ENCODE peak calls at places on chromosomes 3 and 15, in seven cellular contexts. L is Right ventricle myocardium inferior; Q is memory B cell; B is activated CD4-positive, alpha-beta T cell treated with anti-CD3 and anti-CD28 coated beads for 24 hours; V is uterus; I is NCI-H2171; P is activated naive CD4-positive, alpha-beta T cell. N is an unnamed sample.

GRCh38 chr15:51708013-51708412 is 26.7 kb downstream of the SCG3 start:
- DNase-seq in L (no peak), Q (no peak), B (no peak), V (peak; percentile 73), I (peak; percentile 29), P (no peak), N (no peak)

GRCh38 chr3:125585595-125586223 is 9.6 kb downstream of the OSBPL11 start:
- DNase-seq in L (no peak), Q (peak; percentile 26), B (peak; percentile 33), V (peak; percentile 52), I (peak; percentile 27), P (no peak), N (peak; percentile 76)

GRCh38 chr3:193837347-193837827 is 244.4 kb downstream of the OPA1 start:
- DNase-seq in L (no peak), Q (no peak), B (no peak), V (no peak), I (no peak), P (no peak), N (no peak)

GRCh38 chr3:178271740-178272387 is 264.4 kb upstream of the KCNMB2 start:
- DNase-seq in L (no peak), Q (no peak), B (no peak), V (no peak), I (no peak), P (no peak), N (no peak)

GRCh38 chr3:192570757-192571156 is 156.6 kb downstream of the FGF12 start:
- DNase-seq in L (no peak), Q (no peak), B (no peak), V (no peak), I (no peak), P (no peak), N (no peak)

GRCh38 chr3:161957467-161957866 is 460.9 kb downstream of the OTOL1 start:
- DNase-seq in L (no peak), Q (no peak), B (no peak), V (no peak), I (no peak), P (no peak), N (no peak)

GRCh38 chr3:138412821-138413531 is 21.4 kb upstream of the ESYT3 start:
- DNase-seq in L (no peak), Q (no peak), B (no peak), V (no peak), I (no peak), P (no peak), N (no peak)

GRCh38 chr15:61008915-61009314 is 220.2 kb downstream of the RORA start:
- DNase-seq in L (no peak), Q (no peak), B (no peak), V (no peak), I (no peak), P (no peak), N (no peak)

GRCh38 chr15:39699531-39700110 is 83.0 kb downstream of the FSIP1 start:
- DNase-seq in L (no peak), Q (no peak), B (no peak), V (no peak), I (no peak), P (no peak), N (no peak)

GRCh38 chr3:25856902-25857518 is 67.1 kb downstream of the OXSM start:
- DNase-seq in L (no peak), Q (no peak), B (no peak), V (no peak), I (no peak), P (no peak), N (no peak)

GRCh38 chr15:100926258-100926657 is 7.1 kb downstream of the LRRK1 start:
- DNase-seq in L (no peak), Q (no peak), B (no peak), V (no peak), I (no peak), P (no peak), N (no peak)

GRCh38 chr3:107184375-107184774 is 192.9 kb upstream of the CCDC54 start:
- DNase-seq in L (no peak), Q (no peak), B (no peak), V (no peak), I (no peak), P (no peak), N (no peak)

GRCh38 chr15:76236350-76236749 is 74.9 kb downstream of the ETFA start:
- DNase-seq in L (no peak), Q (no peak), B (no peak), V (no peak), I (no peak), P (no peak), N (no peak)

GRCh38 chr3:183213941-183214612 is 39.0 kb upstream of the B3GNT5 start:
- DNase-seq in L (no peak), Q (no peak), B (no peak), V (no peak), I (peak; percentile 32), P (no peak), N (no peak)

GRCh38 chr15:67937153-67937761 is 97.4 kb upstream of the RNU6-1 start:
- DNase-seq in L (no peak), Q (no peak), B (no peak), V (no peak), I (no peak), P (no peak), N (no peak)

GRCh38 chr3:45272828-45273470 is 46.9 kb upstream of the TMEM158 start:
- DNase-seq in L (no peak), Q (no peak), B (no peak), V (no peak), I (peak; percentile 3), P (no peak), N (no peak)

GRCh38 chr15:101504866-101505609 is 15.5 kb upstream of the PCSK6 start:
- DNase-seq in L (no peak), Q (no peak), B (no peak), V (no peak), I (no peak), P (no peak), N (no peak)

GRCh38 chr3:113746955-113747718 is at the start of gene ATP6V1A:
- DNase-seq in L (peak; percentile 82), Q (no peak), B (no peak), V (peak; percentile 65), I (peak; percentile 88), P (peak; percentile 41), N (no peak)

GRCh38 chr15:77026501-77027110 is 31.7 kb downstream of the PSTPIP1 start:
- DNase-seq in L (peak; percentile 64), Q (no peak), B (no peak), V (peak; percentile 6), I (no peak), P (no peak), N (peak; percentile 8)

GRCh38 chr3:164730810-164731209 is 347.5 kb downstream of the SI start:
- DNase-seq in L (no peak), Q (no peak), B (no peak), V (no peak), I (no peak), P (no peak), N (no peak)

GRCh38 chr3:99774467-99774866 is 43.2 kb upstream of the CMSS1 start:
- DNase-seq in L (no peak), Q (no peak), B (no peak), V (no peak), I (no peak), P (no peak), N (no peak)

GRCh38 chr15:25374143-25374542 is 64.7 kb downstream of the UBE3A start:
- DNase-seq in L (peak; percentile 71), Q (no peak), B (no peak), V (no peak), I (no peak), P (no peak), N (no peak)

GRCh38 chr3:68057637-68058320 is 403.4 kb upstream of the SUCLG2 start:
- DNase-seq in L (no peak), Q (no peak), B (peak; percentile 19), V (no peak), I (no peak), P (no peak), N (no peak)

GRCh38 chr3:14481646-14482036 is 58.5 kb downstream of the GRIP2 start:
- DNase-seq in L (no peak), Q (no peak), B (no peak), V (no peak), I (no peak), P (no peak), N (no peak)

GRCh38 chr3:138439646-138440045 is 5.2 kb downstream of the ESYT3 start:
- DNase-seq in L (no peak), Q (no peak), B (no peak), V (no peak), I (no peak), P (no peak), N (no peak)

GRCh38 chr3:138694287-138695007 is 85.9 kb downstream of the FAIM start:
- DNase-seq in L (no peak), Q (no peak), B (no peak), V (no peak), I (no peak), P (no peak), N (no peak)

GRCh38 chr3:46097691-46098241 is 70.5 kb upstream of the XCR1 start:
- DNase-seq in L (no peak), Q (no peak), B (no peak), V (peak; percentile 59), I (no peak), P (no peak), N (peak; percentile 64)

GRCh38 chr3:46663611-46664135 is 29.8 kb downstream of the ALS2CL start:
- DNase-seq in L (no peak), Q (no peak), B (no peak), V (peak; percentile 12), I (no peak), P (no peak), N (no peak)

GRCh38 chr15:67783303-67783702 is 42.0 kb upstream of the SKOR1 start:
- DNase-seq in L (no peak), Q (peak; percentile 54), B (no peak), V (no peak), I (peak; percentile 74), P (no peak), N (no peak)

GRCh38 chr15:94670436-94671034 is 439.2 kb downstream of the MCTP2 start:
- DNase-seq in L (no peak), Q (no peak), B (no peak), V (no peak), I (peak; percentile 4), P (no peak), N (peak; percentile 28)

GRCh38 chr3:71524688-71525087 is 58.8 kb downstream of the FOXP1 start:
- DNase-seq in L (no peak), Q (no peak), B (no peak), V (no peak), I (no peak), P (no peak), N (no peak)

GRCh38 chr3:159762981-159763465 is 225.6 kb upstream of the IL12A start:
- DNase-seq in L (peak; percentile 83), Q (peak; percentile 11), B (no peak), V (peak; percentile 82), I (no peak), P (no peak), N (no peak)

GRCh38 chr15:53416219-53416940 is 343.1 kb downstream of the WDR72 start:
- DNase-seq in L (no peak), Q (no peak), B (no peak), V (no peak), I (no peak), P (no peak), N (no peak)

GRCh38 chr15:65530318-65531111 is at the start of gene HACD3:
- DNase-seq in L (peak; percentile 93), Q (peak; percentile 85), B (peak; percentile 91), V (peak; percentile 81), I (peak; percentile 91), P (peak; percentile 76), N (peak; percentile 64)

GRCh38 chr3:43707998-43708397 is 17.3 kb downstream of the ABHD5 start:
- DNase-seq in L (no peak), Q (no peak), B (no peak), V (no peak), I (no peak), P (no peak), N (no peak)

GRCh38 chr3:58000713-58001467 is 7.3 kb upstream of the FLNB start:
- DNase-seq in L (no peak), Q (no peak), B (no peak), V (no peak), I (no peak), P (no peak), N (no peak)

GRCh38 chr15:68819451-68820204 is 1.1 kb downstream of the ANP32A start:
- DNase-seq in L (peak; percentile 76), Q (peak; percentile 52), B (peak; percentile 15), V (peak; percentile 47), I (peak; percentile 58), P (peak; percentile 20), N (peak; percentile 61)

GRCh38 chr15:33795076-33795475 is 173.2 kb upstream of the CHRM5 start:
- DNase-seq in L (no peak), Q (no peak), B (no peak), V (no peak), I (no peak), P (no peak), N (no peak)